ENCODE peak calls at places on chromosomes 16 and 17, in seven cellular contexts. K, B, Q, N, T, G and Z are unnamed samples.

GRCh38 chr17:59361916-59362810 is 30.7 kb downstream of the YPEL2 start:
- DNase-seq in B (no peak), T (peak), K (peak), N (no peak), G (no peak), Q (peak), Z (no peak)

GRCh38 chr16:20768121-20768520 is 4.3 kb downstream of the ACSM3 start:
- DNase-seq in N (no peak), Q (no peak), T (no peak), G (no peak), K (no peak), B (no peak), Z (no peak)

GRCh38 chr16:3580686-3581085 is 3.5 kb upstream of the NLRC3 start:
- DNase-seq in Q (no peak), B (no peak), N (no peak), K (no peak), T (no peak), G (no peak), Z (no peak)

GRCh38 chr17:6374271-6374691 is 60.6 kb downstream of the AIPL1 start:
- DNase-seq in T (no peak), B (no peak), N (no peak), Q (no peak), G (no peak), K (no peak), Z (no peak)

GRCh38 chr16:11743308-11744074 is 834 bp upstream of the TXNDC11 start:
- DNase-seq in T (peak), B (no peak), G (no peak), K (peak), N (no peak), Q (no peak), Z (no peak)

GRCh38 chr16:874366-875181 is 74.0 kb upstream of the GNG13 start:
- DNase-seq in T (no peak), G (no peak), Q (no peak), K (no peak), B (no peak), N (peak), Z (peak)

GRCh38 chr17:32460054-32460453 is 15.7 kb downstream of the PSMD11 start:
- DNase-seq in G (peak), N (no peak), K (no peak), T (no peak), Q (no peak), B (no peak), Z (no peak)

GRCh38 chr17:9050801-9051401 is 29.6 kb downstream of the NTN1 start:
- DNase-seq in T (no peak), N (no peak), Q (no peak), K (no peak), B (no peak), G (peak), Z (peak)

GRCh38 chr16:1946495-1947368 is 3.7 kb upstream of the MSRB1 start:
- DNase-seq in Q (no peak), N (no peak), G (no peak), K (no peak), B (no peak), T (peak), Z (no peak)

GRCh38 chr17:57582881-57583756 is 162.0 kb downstream of the CCDC182 start:
- DNase-seq in N (no peak), T (no peak), G (no peak), Q (no peak), B (no peak), K (no peak), Z (no peak)

GRCh38 chr17:77634710-77635109 is 323.8 kb upstream of the TNRC6C start:
- DNase-seq in B (no peak), G (peak), K (no peak), T (no peak), N (no peak), Q (no peak), Z (no peak)

GRCh38 chr17:81682565-81683207 is 911 bp downstream of the ARL16 start:
- DNase-seq in B (no peak), Q (no peak), N (no peak), G (no peak), T (no peak), K (no peak), Z (no peak)

GRCh38 chr16:67883872-67884261 is 818 bp upstream of the NRN1L start:
- DNase-seq in Q (no peak), T (peak), G (peak), B (peak), N (peak), K (peak), Z (peak)

GRCh38 chr17:44269795-44270320 is 1.9 kb upstream of the SLC4A1 start:
- DNase-seq in N (no peak), T (no peak), K (no peak), Q (no peak), G (no peak), B (no peak), Z (no peak)

GRCh38 chr17:40854175-40854814 is 12.7 kb downstream of the KRT12 start:
- DNase-seq in K (no peak), G (no peak), Q (peak), N (no peak), T (no peak), B (no peak), Z (no peak)

GRCh38 chr17:48162946-48163506 is 55.5 kb downstream of the SNX11 start:
- DNase-seq in B (no peak), Q (no peak), G (no peak), K (no peak), T (no peak), N (no peak), Z (peak)

GRCh38 chr16:73125860-73126259 is 77.9 kb upstream of the ZFHX3 start:
- DNase-seq in N (no peak), K (no peak), G (no peak), B (no peak), T (no peak), Q (peak), Z (no peak)

GRCh38 chr16:28166394-28167208 is 45.2 kb downstream of the XPO6 start:
- DNase-seq in Q (no peak), K (no peak), B (no peak), T (no peak), G (no peak), N (no peak), Z (no peak)

GRCh38 chr17:11644265-11645212 is 46.3 kb downstream of the DNAH9 start:
- DNase-seq in G (peak), Q (peak), K (no peak), T (no peak), B (peak), N (no peak), Z (peak)

GRCh38 chr17:74454197-74455024 is 12.0 kb upstream of the CD300A start:
- DNase-seq in K (no peak), T (no peak), N (peak), G (peak), Q (no peak), B (peak), Z (peak)

GRCh38 chr16:29852654-29853053 is 10.4 kb downstream of the CDIPT start:
- DNase-seq in K (no peak), T (no peak), G (no peak), Q (no peak), B (no peak), N (no peak), Z (no peak)

GRCh38 chr17:35666070-35666469 is 65.4 kb upstream of the RASL10B start:
- DNase-seq in G (no peak), N (no peak), T (no peak), Q (no peak), B (no peak), K (no peak), Z (no peak)

GRCh38 chr17:28745052-28745776 is 1.4 kb downstream of the TRAF4 start:
- DNase-seq in B (peak), T (peak), K (peak), Q (no peak), G (peak), N (peak), Z (peak)

GRCh38 chr16:66537236-66537635 is 12.7 kb downstream of the TK2 start:
- DNase-seq in T (no peak), G (no peak), N (no peak), K (no peak), B (no peak), Q (no peak), Z (no peak)

GRCh38 chr17:11296994-11297393 is 56.0 kb downstream of the SHISA6 start:
- DNase-seq in T (no peak), K (no peak), B (no peak), N (no peak), Q (no peak), G (no peak), Z (no peak)

GRCh38 chr16:77775911-77776909 is 12.2 kb upstream of the VAT1L start:
- DNase-seq in T (no peak), G (no peak), K (no peak), Q (no peak), B (no peak), N (no peak), Z (no peak)

GRCh38 chr17:61598014-61598413 is 7.0 kb upstream of the NACA2 start:
- DNase-seq in K (no peak), G (no peak), Q (no peak), B (no peak), T (no peak), N (no peak), Z (no peak)

GRCh38 chr17:5050281-5050680 is 15.1 kb upstream of the SLC52A1 start:
- DNase-seq in N (no peak), B (no peak), T (no peak), G (no peak), K (no peak), Q (no peak), Z (no peak)

GRCh38 chr16:88770459-88771293 is 14.3 kb downstream of the PIEZO1 start:
- DNase-seq in Q (no peak), K (peak), G (peak), T (no peak), N (no peak), B (no peak), Z (peak)

GRCh38 chr16:49986351-49987124 is 38.5 kb upstream of the CNEP1R1 start:
- DNase-seq in B (no peak), Q (peak), K (no peak), T (no peak), N (no peak), G (peak), Z (no peak)

GRCh38 chr16:67995423-67995822 is 3.9 kb downstream of the DPEP2 start:
- DNase-seq in Q (no peak), G (no peak), K (no peak), N (no peak), T (no peak), B (no peak), Z (no peak)

GRCh38 chr17:40477796-40478195 is 23.6 kb downstream of the TNS4 start:
- DNase-seq in G (no peak), B (no peak), T (no peak), Q (no peak), N (no peak), K (no peak), Z (no peak)

GRCh38 chr16:81973737-81974136 is 37.5 kb downstream of the SDR42E1 start:
- DNase-seq in T (no peak), K (no peak), Q (no peak), N (no peak), B (no peak), G (peak), Z (no peak)

GRCh38 chr17:43341705-43342600 is 56.8 kb upstream of the ARL4D start:
- DNase-seq in Q (peak), T (no peak), G (no peak), K (no peak), N (no peak), B (no peak), Z (no peak)

GRCh38 chr16:4273858-4274291 is 1.1 kb upstream of the TFAP4 start:
- DNase-seq in B (peak), N (no peak), G (peak), Q (no peak), T (peak), K (peak), Z (no peak)

GRCh38 chr17:72370819-72371218 is 250.0 kb downstream of the SOX9 start:
- DNase-seq in B (no peak), K (no peak), Q (no peak), N (no peak), T (no peak), G (no peak), Z (no peak)

GRCh38 chr17:51439395-51440229 is 179.3 kb downstream of the UTP18 start:
- DNase-seq in B (no peak), T (no peak), G (no peak), N (no peak), K (no peak), Q (no peak), Z (no peak)

GRCh38 chr17:48542956-48543853 is 1.7 kb downstream of the HOXB2 start:
- DNase-seq in Q (no peak), T (no peak), G (peak), B (no peak), K (peak), N (peak), Z (no peak)

GRCh38 chr17:34638526-34639260 is 59.3 kb downstream of the TMEM132E start:
- DNase-seq in B (no peak), K (no peak), Q (no peak), G (no peak), T (no peak), N (no peak), Z (no peak)
- TF ChIP-seq CTCF in B (no peak), K (no peak), Q (no peak), G (no peak), T (no peak), N (no peak), Z (no peak)

DNA sequence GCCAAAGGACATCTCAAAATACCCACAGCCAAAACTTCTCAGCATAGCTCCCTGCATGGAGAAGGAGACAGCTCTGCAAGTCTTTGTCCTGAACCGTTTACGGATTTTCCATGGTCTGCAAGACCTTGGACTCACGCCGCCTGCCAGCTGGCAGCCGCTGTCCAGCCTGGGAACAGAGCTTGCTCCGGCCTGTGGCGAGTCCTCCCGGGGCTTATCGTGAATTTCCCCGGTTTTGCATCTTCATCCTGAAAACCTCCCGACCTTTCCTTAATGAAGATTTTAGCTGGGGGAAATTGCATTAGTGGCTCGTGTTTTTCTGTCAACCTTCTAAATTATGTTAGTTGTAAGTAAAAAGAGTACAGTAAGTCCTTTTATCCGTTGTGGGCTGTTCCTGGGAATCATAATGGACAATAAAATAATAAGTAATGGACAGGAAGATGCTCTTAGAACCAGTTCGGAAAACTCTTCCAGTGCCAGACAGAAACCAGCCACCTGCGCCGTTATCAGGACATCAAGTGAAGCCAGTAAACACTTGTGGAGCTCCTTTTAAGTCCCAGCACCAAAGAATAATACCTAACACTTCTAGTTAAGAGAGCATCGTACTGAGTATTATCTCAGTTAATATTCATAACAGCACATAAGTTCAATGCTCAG is 112.3 kb upstream of the NOL11 start:
- DNase-seq in Q (peak), K (no peak), T (no peak), G (no peak), B (no peak), N (peak), Z (no peak)
- TF ChIP-seq CTCF in Q (no peak), K (no peak), T (no peak), G (no peak), B (no peak), N (no peak), Z (no peak)

DNA sequence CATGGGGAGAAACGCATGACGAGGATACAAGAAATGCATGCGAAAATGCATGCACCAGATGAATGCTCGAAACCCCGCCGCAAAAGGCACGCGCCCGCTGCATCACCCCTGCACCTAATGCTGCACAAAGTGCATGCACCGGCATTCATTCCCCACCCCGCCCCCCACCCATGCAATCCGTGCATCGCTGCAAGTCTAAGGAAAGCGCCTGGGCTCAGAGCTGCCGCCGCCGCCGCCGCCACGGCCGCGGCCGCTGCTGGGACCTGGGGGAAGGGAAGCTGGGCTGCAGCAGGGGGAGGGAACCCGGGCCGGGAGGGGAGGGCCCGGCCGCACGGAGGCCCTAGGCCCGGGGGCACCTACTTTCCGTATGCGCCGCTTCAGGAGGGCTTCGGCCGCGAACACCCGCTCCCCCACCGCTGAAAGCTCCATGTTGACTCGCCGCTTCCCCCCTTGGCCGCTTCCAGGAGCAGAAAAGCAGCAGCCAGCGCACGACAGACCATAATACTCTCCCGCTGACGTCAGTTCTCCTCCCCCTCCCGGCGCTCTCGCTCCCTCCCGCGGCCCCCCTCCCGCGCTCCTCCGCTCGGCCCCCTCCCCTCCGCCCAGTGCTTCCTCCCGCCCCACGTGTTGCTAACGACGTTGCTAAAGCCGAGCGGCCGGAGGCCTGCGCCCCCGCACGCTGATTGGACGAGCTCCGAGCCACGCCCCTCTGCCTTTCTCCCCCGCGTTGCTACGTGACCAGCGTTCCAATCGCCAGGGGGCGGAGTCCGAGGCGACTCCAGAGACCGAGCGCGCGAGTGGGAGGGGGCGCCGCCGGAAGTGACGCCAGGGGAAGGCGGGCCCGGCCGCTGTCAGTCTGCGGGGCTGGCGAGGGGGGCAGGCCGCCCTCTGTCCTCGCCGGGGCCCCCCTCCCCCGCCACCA is at the start of gene CBX8:
- DNase-seq in K (peak), T (peak), G (peak), B (peak), Q (peak), N (peak), Z (peak)
- TF ChIP-seq CTCF in K (no peak), T (peak), G (peak), B (no peak), Q (no peak), N (no peak), Z (peak)

GRCh38 chr17:17950806-17951205 is 21.4 kb downstream of the TOM1L2 start:
- DNase-seq in G (peak), K (no peak), B (no peak), N (no peak), Q (no peak), T (no peak), Z (no peak)
- TF ChIP-seq CTCF in G (peak), K (no peak), B (peak), N (no peak), Q (peak), T (no peak), Z (no peak)

GRCh38 chr16:52068447-52069074 is 478.4 kb downstream of the TOX3 start:
- DNase-seq in Q (no peak), B (peak), N (no peak), K (no peak), G (peak), T (no peak), Z (no peak)

GRCh38 chr16:52070341-52071057 is 476.4 kb downstream of the TOX3 start:
- DNase-seq in B (no peak), T (no peak), Q (no peak), G (no peak), K (no peak), N (no peak), Z (no peak)

GRCh38 chr16:52071101-52071500 is 475.8 kb downstream of the TOX3 start:
- DNase-seq in Q (no peak), N (no peak), K (no peak), B (no peak), T (no peak), G (no peak), Z (no peak)

GRCh38 chr16:52066951-52067350 is 480.0 kb downstream of the TOX3 start:
- DNase-seq in N (no peak), G (no peak), B (no peak), T (no peak), K (no peak), Q (no peak), Z (no peak)

DNA sequence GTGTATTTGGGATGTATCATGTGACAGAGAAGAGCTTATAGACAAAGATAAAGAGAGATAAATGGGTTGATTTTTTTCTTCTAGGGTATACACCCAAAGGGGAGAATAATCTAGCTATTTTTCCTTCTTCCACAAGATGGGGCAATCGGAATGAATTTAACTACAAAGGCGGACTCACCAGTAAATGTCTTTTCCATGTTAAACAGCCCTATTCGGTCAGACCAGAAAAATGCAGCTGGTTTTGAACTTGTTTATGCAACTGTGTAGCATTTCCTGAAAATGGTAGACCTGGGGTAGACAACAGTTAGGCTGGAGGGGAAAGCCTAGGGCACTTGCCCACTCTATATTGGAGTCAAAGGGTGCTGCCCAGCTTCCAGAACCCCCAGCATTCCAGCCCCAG is 477.1 kb downstream of the TOX3 start:
- DNase-seq in K (no peak), G (peak), B (no peak), N (no peak), T (no peak), Q (no peak), Z (no peak)
- TF ChIP-seq CTCF in K (peak), G (peak), B (peak), N (no peak), T (no peak), Q (peak), Z (peak)